ENCODE peak calls at places on chromosome 4, in six cellular contexts. X is ELF-1, G is HFF-Myc, R is cardiac muscle cell, B is NCI-H1105, L is LoVo. J is an unnamed sample.

GRCh38 chr4:119189638-119190037 is 22.9 kb upstream of the USP53 start:
- DNase-seq in L (no peak), R (no peak), X (no peak), G (no peak), B (no peak), J (no peak)

GRCh38 chr4:30719363-30720020 is 677 bp upstream of the PCDH7 start:
- DNase-seq in L (no peak), G (no peak), R (peak), X (peak), B (peak), J (peak)

GRCh38 chr4:3736806-3737205 is 29.4 kb upstream of the ADRA2C start:
- DNase-seq in G (no peak), X (no peak), L (no peak), R (no peak), B (no peak), J (no peak)

GRCh38 chr4:15149842-15150592 is 147.7 kb downstream of the CPEB2 start:
- DNase-seq in G (peak), L (peak), B (peak), X (peak), R (peak), J (peak)

GRCh38 chr4:150211016-150211415 is 132.8 kb downstream of the DCLK2 start:
- DNase-seq in R (no peak), L (no peak), G (no peak), B (no peak), X (no peak), J (no peak)

GRCh38 chr4:41693629-41694028 is 54.9 kb downstream of the PHOX2B start:
- DNase-seq in R (peak), L (peak), B (peak), G (peak), X (no peak), J (peak)

GRCh38 chr4:22515888-22516541 is at the start of gene ADGRA3:
- DNase-seq in X (peak), G (no peak), L (peak), R (peak), B (no peak), J (peak)

GRCh38 chr4:89000844-89001360 is 56.1 kb downstream of the FAM13A start:
- DNase-seq in R (no peak), B (peak), L (peak), G (peak), X (no peak), J (no peak)